ENCODE peak calls at places on chromosome 17, in nine cellular contexts. One of them, this sample, is unnamed.
A peak's percentile ranks its signal among the peaks of the same experiment; 100 is the strongest.

GRCh38 chr17:52297230-52298010 is 138.9 kb upstream of the CA10 start:
- DNase-seq in choroid plexus epithelial cell: no peak
- DNase-seq in PC-9: no peak
- DNase-seq in GM06990: no peak
- DNase-seq in body of pancreas: no peak
- DNase-seq in mammary epithelial cell: peak; percentile 24
- DNase-seq in AG04449: no peak
- DNase-seq in CD8-positive, alpha-beta T cell: no peak
- DNase-seq in epithelial cell of esophagus: peak; percentile 57
- DNase-seq in this sample: no peak

GRCh38 chr17:45270828-45271418 is 9.0 kb upstream of the SPATA32 start:
- DNase-seq in choroid plexus epithelial cell: no peak
- DNase-seq in PC-9: no peak
- DNase-seq in GM06990: no peak
- DNase-seq in body of pancreas: peak; percentile 39
- DNase-seq in mammary epithelial cell: no peak
- DNase-seq in AG04449: no peak
- DNase-seq in CD8-positive, alpha-beta T cell: peak; percentile 75
- DNase-seq in epithelial cell of esophagus: no peak
- DNase-seq in this sample: no peak

GRCh38 chr17:4782652-4783051 is 3.5 kb downstream of the VMO1 start:
- DNase-seq in choroid plexus epithelial cell: no peak
- DNase-seq in PC-9: no peak
- DNase-seq in GM06990: no peak
- DNase-seq in body of pancreas: no peak
- DNase-seq in mammary epithelial cell: no peak
- DNase-seq in AG04449: no peak
- DNase-seq in CD8-positive, alpha-beta T cell: no peak
- DNase-seq in epithelial cell of esophagus: no peak
- DNase-seq in this sample: no peak

GRCh38 chr17:51154176-51154575 is 817 bp downstream of the NME1 start:
- DNase-seq in choroid plexus epithelial cell: peak; percentile 35
- DNase-seq in PC-9: no peak
- DNase-seq in GM06990: no peak
- DNase-seq in body of pancreas: no peak
- DNase-seq in mammary epithelial cell: peak; percentile 8
- DNase-seq in AG04449: no peak
- DNase-seq in CD8-positive, alpha-beta T cell: no peak
- DNase-seq in epithelial cell of esophagus: no peak
- DNase-seq in this sample: no peak

GRCh38 chr17:6455321-6455705 is 11.1 kb downstream of the PIMREG start:
- DNase-seq in choroid plexus epithelial cell: peak; percentile 36
- DNase-seq in PC-9: no peak
- DNase-seq in GM06990: peak; percentile 59
- DNase-seq in body of pancreas: peak; percentile 23
- DNase-seq in mammary epithelial cell: no peak
- DNase-seq in AG04449: no peak
- DNase-seq in CD8-positive, alpha-beta T cell: peak; percentile 70
- DNase-seq in epithelial cell of esophagus: peak; percentile 30
- DNase-seq in this sample: no peak

GRCh38 chr17:312476-313148 is 40.0 kb downstream of the RPH3AL start:
- DNase-seq in choroid plexus epithelial cell: no peak
- DNase-seq in PC-9: peak; percentile 25
- DNase-seq in GM06990: no peak
- DNase-seq in body of pancreas: peak; percentile 8
- DNase-seq in mammary epithelial cell: no peak
- DNase-seq in AG04449: no peak
- DNase-seq in CD8-positive, alpha-beta T cell: no peak
- DNase-seq in epithelial cell of esophagus: no peak
- DNase-seq in this sample: no peak

GRCh38 chr17:15406081-15406480 is 61.3 kb downstream of the CDRT4 start:
- DNase-seq in choroid plexus epithelial cell: no peak
- DNase-seq in PC-9: no peak
- DNase-seq in GM06990: no peak
- DNase-seq in body of pancreas: no peak
- DNase-seq in mammary epithelial cell: no peak
- DNase-seq in AG04449: no peak
- DNase-seq in CD8-positive, alpha-beta T cell: no peak
- DNase-seq in epithelial cell of esophagus: no peak
- DNase-seq in this sample: no peak

GRCh38 chr17:55484575-55484974 is 26.7 kb downstream of the SMIM36 start:
- DNase-seq in choroid plexus epithelial cell: no peak
- DNase-seq in PC-9: peak; percentile 11
- DNase-seq in GM06990: no peak
- DNase-seq in body of pancreas: no peak
- DNase-seq in mammary epithelial cell: no peak
- DNase-seq in AG04449: no peak
- DNase-seq in CD8-positive, alpha-beta T cell: no peak
- DNase-seq in epithelial cell of esophagus: peak; percentile 42
- DNase-seq in this sample: no peak

GRCh38 chr17:76487451-76488192 is 13.6 kb downstream of the RHBDF2 start:
- DNase-seq in choroid plexus epithelial cell: no peak
- DNase-seq in PC-9: no peak
- DNase-seq in GM06990: no peak
- DNase-seq in body of pancreas: no peak
- DNase-seq in mammary epithelial cell: no peak
- DNase-seq in AG04449: no peak
- DNase-seq in CD8-positive, alpha-beta T cell: no peak
- DNase-seq in epithelial cell of esophagus: no peak
- DNase-seq in this sample: no peak
- TF ChIP-seq CTCF in choroid plexus epithelial cell: no peak
- TF ChIP-seq CTCF in PC-9: no peak
- TF ChIP-seq CTCF in GM06990: no peak
- TF ChIP-seq CTCF in body of pancreas: no peak
- TF ChIP-seq CTCF in mammary epithelial cell: no peak
- TF ChIP-seq CTCF in AG04449: no peak
- TF ChIP-seq CTCF in CD8-positive, alpha-beta T cell: no peak
- TF ChIP-seq CTCF in epithelial cell of esophagus: no peak
- TF ChIP-seq CTCF in this sample: no peak

GRCh38 chr17:16491703-16492612 is at the start of gene LRRC75A:
- DNase-seq in choroid plexus epithelial cell: no peak
- DNase-seq in PC-9: no peak
- DNase-seq in GM06990: peak; percentile 28
- DNase-seq in body of pancreas: peak; percentile 61
- DNase-seq in mammary epithelial cell: peak; percentile 19
- DNase-seq in AG04449: no peak
- DNase-seq in CD8-positive, alpha-beta T cell: peak; percentile 70
- DNase-seq in epithelial cell of esophagus: peak; percentile 41
- DNase-seq in this sample: no peak

GRCh38 chr17:16492613-16493290 is 759 bp upstream of the LRRC75A start:
- DNase-seq in choroid plexus epithelial cell: no peak
- DNase-seq in PC-9: no peak
- DNase-seq in GM06990: no peak
- DNase-seq in body of pancreas: no peak
- DNase-seq in mammary epithelial cell: no peak
- DNase-seq in AG04449: no peak
- DNase-seq in CD8-positive, alpha-beta T cell: no peak
- DNase-seq in epithelial cell of esophagus: no peak
- DNase-seq in this sample: no peak

GRCh38 chr17:16493470-16494048 is 1.6 kb upstream of the LRRC75A start:
- DNase-seq in choroid plexus epithelial cell: no peak
- DNase-seq in PC-9: no peak
- DNase-seq in GM06990: no peak
- DNase-seq in body of pancreas: no peak
- DNase-seq in mammary epithelial cell: no peak
- DNase-seq in AG04449: no peak
- DNase-seq in CD8-positive, alpha-beta T cell: no peak
- DNase-seq in epithelial cell of esophagus: no peak
- DNase-seq in this sample: no peak

GRCh38 chr17:16488572-16488997 is 3.4 kb downstream of the LRRC75A start:
- DNase-seq in choroid plexus epithelial cell: no peak
- DNase-seq in PC-9: no peak
- DNase-seq in GM06990: no peak
- DNase-seq in body of pancreas: peak; percentile 79
- DNase-seq in mammary epithelial cell: no peak
- DNase-seq in AG04449: no peak
- DNase-seq in CD8-positive, alpha-beta T cell: no peak
- DNase-seq in epithelial cell of esophagus: no peak
- DNase-seq in this sample: no peak

GRCh38 chr17:16491131-16491702 is 776 bp downstream of the LRRC75A start:
- DNase-seq in choroid plexus epithelial cell: no peak
- DNase-seq in PC-9: no peak
- DNase-seq in GM06990: no peak
- DNase-seq in body of pancreas: no peak
- DNase-seq in mammary epithelial cell: no peak
- DNase-seq in AG04449: no peak
- DNase-seq in CD8-positive, alpha-beta T cell: peak; percentile 58
- DNase-seq in epithelial cell of esophagus: no peak
- DNase-seq in this sample: no peak
- H3K4me3 ChIP-seq in choroid plexus epithelial cell: peak overlapping the region; percentile 20
- H3K4me3 ChIP-seq in PC-9: peak overlapping the region; percentile 51
- H3K4me3 ChIP-seq in GM06990: peak overlapping the region; percentile 33
- H3K4me3 ChIP-seq in body of pancreas: peak overlapping the region; percentile 11
- H3K4me3 ChIP-seq in mammary epithelial cell: no peak overlapping the region
- H3K4me3 ChIP-seq in AG04449: peak overlapping the region; percentile 49
- H3K4me3 ChIP-seq in CD8-positive, alpha-beta T cell: peak overlapping the region; percentile 56
- H3K4me3 ChIP-seq in epithelial cell of esophagus: no peak overlapping the region
- H3K4me3 ChIP-seq in this sample: peak overlapping the region; percentile 27

GRCh38 chr17:31513731-31514427 is 122.4 kb downstream of the RAB11FIP4 start:
- DNase-seq in choroid plexus epithelial cell: no peak
- DNase-seq in PC-9: no peak
- DNase-seq in GM06990: no peak
- DNase-seq in body of pancreas: no peak
- DNase-seq in mammary epithelial cell: no peak
- DNase-seq in AG04449: no peak
- DNase-seq in CD8-positive, alpha-beta T cell: no peak
- DNase-seq in epithelial cell of esophagus: no peak
- DNase-seq in this sample: no peak

GRCh38 chr17:31521632-31522283 is 130.3 kb downstream of the RAB11FIP4 start:
- DNase-seq in choroid plexus epithelial cell: no peak
- DNase-seq in PC-9: no peak
- DNase-seq in GM06990: no peak
- DNase-seq in body of pancreas: no peak
- DNase-seq in mammary epithelial cell: no peak
- DNase-seq in AG04449: no peak
- DNase-seq in CD8-positive, alpha-beta T cell: no peak
- DNase-seq in epithelial cell of esophagus: no peak
- DNase-seq in this sample: no peak

GRCh38 chr17:31515226-31515759 is 123.8 kb downstream of the RAB11FIP4 start:
- DNase-seq in choroid plexus epithelial cell: no peak
- DNase-seq in PC-9: no peak
- DNase-seq in GM06990: no peak
- DNase-seq in body of pancreas: no peak
- DNase-seq in mammary epithelial cell: no peak
- DNase-seq in AG04449: no peak
- DNase-seq in CD8-positive, alpha-beta T cell: no peak
- DNase-seq in epithelial cell of esophagus: peak; percentile 30
- DNase-seq in this sample: no peak

GRCh38 chr17:31518478-31518877 is 127.0 kb downstream of the RAB11FIP4 start:
- DNase-seq in choroid plexus epithelial cell: no peak
- DNase-seq in PC-9: no peak
- DNase-seq in GM06990: no peak
- DNase-seq in body of pancreas: no peak
- DNase-seq in mammary epithelial cell: no peak
- DNase-seq in AG04449: no peak
- DNase-seq in CD8-positive, alpha-beta T cell: no peak
- DNase-seq in epithelial cell of esophagus: no peak
- DNase-seq in this sample: no peak

GRCh38 chr17:31517524-31517923 is 126.0 kb downstream of the RAB11FIP4 start:
- DNase-seq in choroid plexus epithelial cell: no peak
- DNase-seq in PC-9: no peak
- DNase-seq in GM06990: no peak
- DNase-seq in body of pancreas: peak; percentile 50
- DNase-seq in mammary epithelial cell: no peak
- DNase-seq in AG04449: no peak
- DNase-seq in CD8-positive, alpha-beta T cell: no peak
- DNase-seq in epithelial cell of esophagus: no peak
- DNase-seq in this sample: no peak
- TF ChIP-seq CTCF in choroid plexus epithelial cell: peak; percentile 27
- TF ChIP-seq CTCF in PC-9: peak; percentile 65
- TF ChIP-seq CTCF in GM06990: peak; percentile 55
- TF ChIP-seq CTCF in body of pancreas: no peak
- TF ChIP-seq CTCF in mammary epithelial cell: peak; percentile 14
- TF ChIP-seq CTCF in AG04449: peak; percentile 30
- TF ChIP-seq CTCF in CD8-positive, alpha-beta T cell: peak; percentile 16
- TF ChIP-seq CTCF in epithelial cell of esophagus: peak; percentile 34
- TF ChIP-seq CTCF in this sample: peak; percentile 35

GRCh38 chr17:80111702-80112470 is 10.5 kb downstream of the GAA start:
- DNase-seq in choroid plexus epithelial cell: no peak
- DNase-seq in PC-9: no peak
- DNase-seq in GM06990: no peak
- DNase-seq in body of pancreas: no peak
- DNase-seq in mammary epithelial cell: no peak
- DNase-seq in AG04449: no peak
- DNase-seq in CD8-positive, alpha-beta T cell: no peak
- DNase-seq in epithelial cell of esophagus: no peak
- DNase-seq in this sample: no peak

GRCh38 chr17:80109713-80110446 is 8.5 kb downstream of the GAA start:
- DNase-seq in choroid plexus epithelial cell: no peak
- DNase-seq in PC-9: no peak
- DNase-seq in GM06990: no peak
- DNase-seq in body of pancreas: no peak
- DNase-seq in mammary epithelial cell: peak; percentile 92
- DNase-seq in AG04449: no peak
- DNase-seq in CD8-positive, alpha-beta T cell: no peak
- DNase-seq in epithelial cell of esophagus: peak; percentile 97
- DNase-seq in this sample: no peak

GRCh38 chr17:80110447-80110812 is 9.0 kb downstream of the GAA start:
- DNase-seq in choroid plexus epithelial cell: no peak
- DNase-seq in PC-9: no peak
- DNase-seq in GM06990: no peak
- DNase-seq in body of pancreas: no peak
- DNase-seq in mammary epithelial cell: no peak
- DNase-seq in AG04449: no peak
- DNase-seq in CD8-positive, alpha-beta T cell: no peak
- DNase-seq in epithelial cell of esophagus: no peak
- DNase-seq in this sample: no peak

GRCh38 chr17:80112471-80113032 is 11.2 kb downstream of the GAA start:
- DNase-seq in choroid plexus epithelial cell: no peak
- DNase-seq in PC-9: no peak
- DNase-seq in GM06990: no peak
- DNase-seq in body of pancreas: no peak
- DNase-seq in mammary epithelial cell: no peak
- DNase-seq in AG04449: no peak
- DNase-seq in CD8-positive, alpha-beta T cell: no peak
- DNase-seq in epithelial cell of esophagus: no peak
- DNase-seq in this sample: no peak

DNA sequence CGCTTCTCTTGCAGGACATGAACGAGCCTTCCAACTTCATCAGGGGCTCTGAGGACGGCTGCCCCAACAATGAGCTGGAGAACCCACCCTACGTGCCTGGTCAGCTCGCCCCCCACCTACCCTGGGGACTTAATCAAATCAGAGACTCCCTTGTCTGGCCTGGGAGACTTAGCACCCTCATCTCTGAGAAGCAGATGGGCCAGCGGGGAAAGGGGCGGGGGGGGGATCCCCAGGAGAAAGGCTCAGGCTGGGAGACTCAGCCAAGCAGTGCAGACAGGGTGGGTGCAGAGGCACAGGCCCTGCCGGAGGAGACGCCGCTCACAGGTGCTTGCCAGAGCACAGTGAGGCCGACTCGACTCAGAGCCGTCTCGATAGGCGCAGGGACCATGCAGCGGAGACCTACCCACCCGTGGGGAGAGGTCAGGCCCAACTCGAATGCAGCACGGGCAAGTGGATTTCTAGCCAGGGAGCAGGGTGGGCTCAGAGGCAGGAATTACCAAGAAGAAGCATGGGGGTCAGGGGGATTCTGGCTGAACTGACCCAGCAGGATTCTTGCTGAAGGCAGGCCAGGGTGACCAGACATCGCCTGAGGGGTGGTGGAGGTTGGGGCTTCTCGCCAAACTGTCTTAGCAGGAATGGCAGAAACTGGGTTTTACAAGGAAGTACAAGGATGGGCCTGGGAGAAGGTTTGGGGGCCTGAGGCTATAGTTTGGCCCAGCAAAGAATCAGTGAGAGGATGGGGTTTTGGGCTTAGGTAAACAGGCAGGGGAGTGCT is 9.7 kb downstream of the GAA start:
- DNase-seq in choroid plexus epithelial cell: no peak
- DNase-seq in PC-9: no peak
- DNase-seq in GM06990: no peak
- DNase-seq in body of pancreas: no peak
- DNase-seq in mammary epithelial cell: no peak
- DNase-seq in AG04449: no peak
- DNase-seq in CD8-positive, alpha-beta T cell: no peak
- DNase-seq in epithelial cell of esophagus: no peak
- DNase-seq in this sample: no peak
- H3K4me3 ChIP-seq in choroid plexus epithelial cell: no peak overlapping the region
- H3K4me3 ChIP-seq in PC-9: no peak overlapping the region
- H3K4me3 ChIP-seq in GM06990: no peak overlapping the region
- H3K4me3 ChIP-seq in body of pancreas: no peak overlapping the region
- H3K4me3 ChIP-seq in mammary epithelial cell: no peak overlapping the region
- H3K4me3 ChIP-seq in AG04449: no peak overlapping the region
- H3K4me3 ChIP-seq in CD8-positive, alpha-beta T cell: no peak overlapping the region
- H3K4me3 ChIP-seq in epithelial cell of esophagus: no peak overlapping the region
- H3K4me3 ChIP-seq in this sample: no peak overlapping the region